ENCODE peak calls at places on chromosomes 4 and X, in eight cellular contexts. V is GM12878, C is H1, N is K562, X is HCT116, T is HepG2, Y is GM23338, P is SK-N-MC. U is an unnamed sample.

GRCh38 chr4:100949350-100949935 is 397.9 kb downstream of the PPP3CA start:
- DNase-seq in C (no peak), N (no peak), Y (no peak), V (no peak), T (no peak), X (no peak), P (no peak), U (no peak)

GRCh38 chrX:3204606-3205005 is 141.8 kb downstream of the MXRA5 start:
- DNase-seq in T (no peak), X (no peak), P (no peak), C (no peak), Y (no peak), N (no peak), V (no peak), U (no peak)

GRCh38 chr4:175874290-175874689 is 62.2 kb upstream of the GPM6A start:
- DNase-seq in T (no peak), N (no peak), X (no peak), Y (no peak), V (no peak), P (no peak), C (no peak), U (no peak)

GRCh38 chrX:122913764-122914163 is 270.3 kb upstream of the GRIA3 start:
- DNase-seq in T (no peak), C (no peak), N (no peak), P (no peak), Y (no peak), X (no peak), V (no peak), U (no peak)

GRCh38 chrX:149512225-149512885 is 7.2 kb upstream of the IDS start:
- DNase-seq in T (peak; percentile 49), P (no peak), V (peak; percentile 13), Y (peak; percentile 61), X (no peak), N (peak; percentile 76), C (no peak), U (peak; percentile 55)

GRCh38 chr4:112523764-112524505 is 8.0 kb upstream of the NEUROG2 start:
- DNase-seq in C (peak; percentile 84), V (no peak), T (peak; percentile 66), N (peak; percentile 80), P (no peak), X (peak; percentile 73), Y (peak; percentile 96), U (no peak)

GRCh38 chrX:103170216-103170615 is 44.7 kb upstream of the BEX4 start:
- DNase-seq in T (no peak), N (no peak), C (no peak), X (no peak), P (no peak), Y (no peak), V (no peak), U (peak; percentile 9)

GRCh38 chr4:107183155-107183774 is 147.2 kb upstream of the DKK2 start:
- DNase-seq in V (peak; percentile 3), C (no peak), X (peak; percentile 55), Y (peak; percentile 85), T (peak; percentile 67), P (no peak), N (peak; percentile 51), U (peak; percentile 69)

GRCh38 chr4:69957209-69957608 is 8.3 kb downstream of the CSN2 start:
- DNase-seq in Y (peak; percentile 2), N (no peak), C (no peak), V (no peak), T (no peak), X (no peak), P (no peak), U (no peak)

GRCh38 chr4:36285784-36286480 is 4.5 kb downstream of the DTHD1 start:
- DNase-seq in X (peak; percentile 15), P (no peak), C (no peak), V (peak; percentile 93), N (no peak), Y (no peak), T (no peak), U (no peak)

GRCh38 chr4:89356086-89356485 is 48.5 kb upstream of the GPRIN3 start:
- DNase-seq in Y (no peak), X (no peak), T (no peak), P (no peak), V (no peak), N (no peak), C (no peak), U (peak; percentile 44)

GRCh38 chr4:163331629-163332360 is 601 bp downstream of the NPY1R start:
- DNase-seq in P (no peak), X (no peak), T (no peak), V (no peak), Y (peak; percentile 68), N (no peak), C (no peak), U (peak; percentile 24)

GRCh38 chrX:2901367-2902036 is 27.6 kb downstream of the ARSD start:
- DNase-seq in P (no peak), N (no peak), Y (no peak), V (no peak), T (peak; percentile 23), X (no peak), C (no peak), U (no peak)

GRCh38 chr4:97786306-97786920 is 356.9 kb downstream of the STPG2 start:
- DNase-seq in N (no peak), Y (no peak), T (no peak), X (no peak), P (no peak), V (no peak), C (no peak), U (no peak)

GRCh38 chrX:135528274-135528673 is 7.8 kb downstream of the INTS6L start:
- DNase-seq in N (no peak), P (no peak), C (no peak), T (no peak), X (no peak), Y (no peak), V (no peak), U (no peak)

GRCh38 chr4:138113819-138114415 is 128.2 kb downstream of the SLC7A11 start:
- DNase-seq in C (no peak), V (no peak), P (no peak), Y (no peak), T (peak; percentile 33), X (no peak), N (no peak), U (peak; percentile 54)

GRCh38 chrX:103531002-103531401 is 11.7 kb upstream of the RAB40A start:
- DNase-seq in V (no peak), P (no peak), Y (no peak), X (no peak), T (no peak), N (no peak), C (no peak), U (no peak)

GRCh38 chrX:101658661-101659477 is 781 bp downstream of the ARMCX2 start:
- DNase-seq in V (no peak), C (no peak), P (no peak), N (peak; percentile 62), Y (peak; percentile 81), T (no peak), X (no peak), U (peak; percentile 51)

GRCh38 chr4:1511441-1512041 is 105.3 kb upstream of the NKX1-1 start:
- DNase-seq in X (peak; percentile 69), Y (peak; percentile 62), P (no peak), V (no peak), T (peak; percentile 35), N (peak; percentile 61), C (no peak), U (peak; percentile 7)

GRCh38 chr4:6095023-6095817 is 77.0 kb upstream of the C4orf50 start:
- DNase-seq in X (no peak), T (no peak), P (no peak), C (no peak), N (no peak), Y (no peak), V (no peak), U (no peak)

GRCh38 chr4:67291639-67292038 is 253.7 kb downstream of the CENPC start:
- DNase-seq in Y (no peak), N (no peak), T (no peak), P (no peak), X (no peak), C (no peak), V (no peak), U (no peak)

GRCh38 chr4:86965019-86965976 is 30.5 kb downstream of the AFF1 start:
- DNase-seq in T (no peak), N (no peak), X (no peak), P (no peak), C (no peak), Y (peak; percentile 53), V (no peak), U (no peak)

GRCh38 chr4:71026086-71026485 is 32.6 kb downstream of the DCK start:
- DNase-seq in Y (no peak), X (peak; percentile 55), P (no peak), N (peak; percentile 81), V (no peak), T (peak; percentile 66), C (no peak), U (peak; percentile 82)

GRCh38 chrX:68112321-68112720 is 321.0 kb downstream of the OPHN1 start:
- DNase-seq in V (no peak), X (no peak), C (no peak), P (no peak), T (no peak), Y (peak; percentile 50), N (no peak), U (peak; percentile 20)
- H3K4me3 ChIP-seq in V (no peak overlapping the region), X (no peak overlapping the region), C (no peak overlapping the region), P (no peak overlapping the region), T (no peak overlapping the region), Y (no peak overlapping the region), N (no peak overlapping the region), U (no peak overlapping the region)

GRCh38 chr4:123415977-123416376 is 19.4 kb downstream of the SPRY1 start:
- DNase-seq in C (no peak), Y (no peak), N (peak; percentile 37), P (no peak), T (peak; percentile 82), V (no peak), X (no peak), U (peak; percentile 29)
- TF ChIP-seq EZH2 in C (no peak), Y (no peak), N (no peak), P (no peak), T (no peak), V (no peak), X (no peak), U (no peak)

GRCh38 chrX:130197464-130197863 is 25.7 kb downstream of the RAB33A start:
- DNase-seq in T (no peak), P (no peak), X (no peak), C (no peak), Y (no peak), N (no peak), V (no peak), U (no peak)
- TF ChIP-seq POLR2AphosphoS5 in T (no peak), P (no peak), X (no peak), C (no peak), Y (no peak), N (no peak), V (no peak), U (no peak)

DNA sequence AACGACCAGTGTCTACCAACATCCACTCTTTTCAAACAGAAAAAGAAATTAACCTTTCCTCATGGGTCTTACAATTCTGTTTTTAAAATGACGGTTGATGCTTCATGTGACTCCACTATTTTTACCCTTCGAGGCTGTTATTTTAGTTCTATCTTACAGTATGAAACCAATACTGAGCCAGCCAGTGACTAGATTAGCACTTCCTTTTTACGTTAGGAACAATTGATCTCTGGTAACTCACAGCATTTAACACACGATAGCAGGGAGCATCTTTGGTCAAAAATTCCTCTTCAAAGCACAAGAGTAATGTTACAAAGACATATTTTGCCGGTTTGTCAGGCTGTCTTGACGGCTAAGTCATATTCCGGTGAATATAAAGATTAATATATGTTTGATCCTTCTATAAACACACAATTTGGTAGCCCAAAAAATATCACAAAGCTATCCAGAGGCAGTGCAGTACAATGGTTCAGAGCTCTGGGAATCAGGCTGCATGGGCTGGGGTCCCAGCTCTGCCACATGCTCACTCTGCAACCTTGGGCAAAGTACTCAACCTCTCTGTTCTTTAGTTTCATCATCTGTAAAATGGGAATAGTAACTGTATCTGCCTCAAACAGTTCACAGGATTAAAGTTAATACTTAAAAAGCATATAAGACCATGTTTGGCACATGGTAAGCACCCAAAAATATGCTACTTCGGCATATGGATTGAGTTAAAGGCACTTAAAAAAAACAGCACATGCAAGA is 62.9 kb upstream of the TXK start:
- DNase-seq in P (no peak), C (no peak), V (peak; percentile 72), T (no peak), N (no peak), Y (no peak), X (no peak), U (no peak)
- H3K4me3 ChIP-seq in P (no peak overlapping the region), C (no peak overlapping the region), V (peak overlapping the region; percentile 81), T (no peak overlapping the region), N (no peak overlapping the region), Y (no peak overlapping the region), X (no peak overlapping the region), U (no peak overlapping the region)